ENCODE peak calls at places on chromosomes 3 and 15, in five cellular contexts. Q is NCI-H2107, X is NCI-H345, L is neural crest cell, B is psoas muscle. J is an unnamed sample.

GRCh38 chr3:150177673-150178378 is 207.1 kb upstream of the PFN2 start:
- DNase-seq in Q (no peak), X (no peak), L (no peak), B (no peak), J (no peak)

GRCh38 chr3:129837057-129837631 is 56.4 kb downstream of the TMCC1 start:
- DNase-seq in Q (no peak), X (no peak), L (no peak), B (no peak), J (no peak)

GRCh38 chr3:125684199-125684598 is 88.9 kb upstream of the OSBPL11 start:
- DNase-seq in Q (peak), X (no peak), L (peak), B (no peak), J (no peak)

GRCh38 chr15:44676676-44677075 is 13.2 kb upstream of the SPG11 start:
- DNase-seq in Q (no peak), X (no peak), L (no peak), B (no peak), J (no peak)

GRCh38 chr15:76986743-76987142 is 8.2 kb upstream of the PSTPIP1 start:
- DNase-seq in Q (no peak), X (no peak), L (no peak), B (no peak), J (no peak)

GRCh38 chr3:188320757-188321156 is 166.8 kb downstream of the LPP start:
- DNase-seq in Q (no peak), X (no peak), L (no peak), B (no peak), J (no peak)

GRCh38 chr3:152355744-152356665 is 87.3 kb downstream of the MBNL1 start:
- DNase-seq in Q (no peak), X (no peak), L (no peak), B (no peak), J (no peak)

GRCh38 chr3:10835406-10835805 is 19.4 kb downstream of the SLC6A11 start:
- DNase-seq in Q (no peak), X (no peak), L (no peak), B (no peak), J (no peak)

GRCh38 chr3:151362798-151363197 is 21.8 kb downstream of the P2RY12 start:
- DNase-seq in Q (no peak), X (no peak), L (no peak), B (no peak), J (no peak)

GRCh38 chr3:132315851-132316250 is 1.4 kb upstream of the ACP3 start:
- DNase-seq in Q (no peak), X (no peak), L (no peak), B (no peak), J (no peak)

J was measured in right lobe of liver.